ENCODE peak calls at places on chromosome 13, in five cellular contexts. Q is neuronal stem cell, F is mesenchymal stem cell, U is H1, M is trophoblast cell. K is an unnamed sample.
A peak's percentile ranks its signal among the peaks of the same experiment; 100 is the strongest.

GRCh38 chr13:30736921-30737320 is 1.6 kb downstream of the ALOX5AP start:
- DNase-seq in M (no peak), Q (no peak), F (no peak), U (no peak), K (no peak)

GRCh38 chr13:30819136-30819875 is 84.0 kb downstream of the ALOX5AP start:
- DNase-seq in M (no peak), F (peak; percentile 67), Q (no peak), U (no peak), K (no peak)

GRCh38 chr13:30751183-30751933 is 16.0 kb downstream of the ALOX5AP start:
- DNase-seq in M (no peak), U (no peak), F (no peak), Q (no peak), K (no peak)

GRCh38 chr13:98439896-98440295 is 137.0 kb downstream of the STK24 start:
- DNase-seq in Q (no peak), M (no peak), U (no peak), F (no peak), K (no peak)

GRCh38 chr13:79667771-79668170 is 186.8 kb downstream of the NDFIP2 start:
- DNase-seq in M (no peak), F (no peak), Q (no peak), U (no peak), K (no peak)

GRCh38 chr13:40682449-40683240 is 16.2 kb upstream of the FOXO1 start:
- DNase-seq in U (no peak), M (peak; percentile 79), Q (no peak), F (peak; percentile 36), K (no peak)

GRCh38 chr13:74288361-74288911 is 154.2 kb upstream of the KLF12 start:
- DNase-seq in M (no peak), F (no peak), Q (peak; percentile 9), U (peak; percentile 47), K (peak; percentile 41)

GRCh38 chr13:46475586-46475991 is 77.4 kb upstream of the LRCH1 start:
- DNase-seq in U (no peak), Q (no peak), F (peak; percentile 81), M (no peak), K (no peak)

GRCh38 chr13:40146063-40146462 is 490.6 kb downstream of the COG6 start:
- DNase-seq in U (peak; percentile 46), M (no peak), F (no peak), Q (no peak), K (peak; percentile 41)

GRCh38 chr13:43879323-43880181 is at the start of the genes CCDC122 and LACC1:
- DNase-seq in F (peak; percentile 92), M (peak; percentile 95), Q (peak; percentile 62), U (peak; percentile 87), K (peak; percentile 78)

GRCh38 chr13:112059457-112060317 is 7.3 kb upstream of the SOX1 start:
- DNase-seq in F (no peak), U (no peak), Q (no peak), M (no peak), K (no peak)

GRCh38 chr13:41652735-41653361 is 195.5 kb downstream of the RGCC start:
- DNase-seq in F (peak; percentile 64), M (peak; percentile 68), Q (peak; percentile 12), U (no peak), K (no peak)

GRCh38 chr13:114057131-114058050 is 75.0 kb downstream of the RASA3 start:
- DNase-seq in M (no peak), U (no peak), Q (no peak), F (no peak), K (no peak)

GRCh38 chr13:94234766-94235165 is 244.7 kb downstream of the DCT start:
- DNase-seq in M (no peak), F (no peak), U (no peak), Q (no peak), K (no peak)

GRCh38 chr13:30235206-30235605 is 72.1 kb downstream of the KATNAL1 start:
- DNase-seq in Q (no peak), U (no peak), F (no peak), M (no peak), K (no peak)

GRCh38 chr13:112510002-112510780 is 77.8 kb downstream of the TUBGCP3 start:
- DNase-seq in Q (peak; percentile 62), F (peak; percentile 78), U (peak; percentile 54), M (peak; percentile 70), K (peak; percentile 80)

GRCh38 chr13:21949818-21950429 is 279.1 kb downstream of the FGF9 start:
- DNase-seq in Q (no peak), M (no peak), U (no peak), F (peak; percentile 12), K (no peak)

GRCh38 chr13:22060187-22060586 is 389.3 kb downstream of the FGF9 start:
- DNase-seq in M (peak; percentile 41), F (no peak), U (no peak), Q (no peak), K (no peak)

GRCh38 chr13:102040812-102041211 is 361.0 kb downstream of the FGF14 start:
- DNase-seq in M (no peak), F (no peak), U (no peak), Q (no peak), K (no peak)

GRCh38 chr13:101018720-101019119 is 344.1 kb upstream of the TMTC4 start:
- DNase-seq in M (peak; percentile 95), Q (no peak), U (no peak), F (peak; percentile 26), K (no peak)

GRCh38 chr13:30108913-30109237 is 198.5 kb downstream of the KATNAL1 start:
- DNase-seq in M (peak; percentile 92), F (no peak), U (no peak), Q (no peak), K (no peak)

GRCh38 chr13:79658333-79658975 is 177.5 kb downstream of the NDFIP2 start:
- DNase-seq in F (peak; percentile 15), Q (no peak), U (no peak), M (no peak), K (no peak)

GRCh38 chr13:54593504-54593903 is 1564.9 kb downstream of the OLFM4 start:
- DNase-seq in F (no peak), M (no peak), Q (no peak), U (no peak), K (no peak)

GRCh38 chr13:33434676-33435075 is 149.1 kb upstream of the STARD13 start:
- DNase-seq in F (no peak), M (no peak), U (no peak), Q (no peak), K (no peak)

GRCh38 chr13:33435207-33435606 is 149.7 kb upstream of the STARD13 start:
- DNase-seq in Q (no peak), U (no peak), F (no peak), M (no peak), K (no peak)

GRCh38 chr13:33433316-33433715 is 147.8 kb upstream of the STARD13 start:
- DNase-seq in M (no peak), U (no peak), Q (no peak), F (no peak), K (no peak)
- H2BK12ac ChIP-seq in M (no peak overlapping the region), U (no peak overlapping the region), Q (no peak overlapping the region), F (no peak overlapping the region), K (no peak overlapping the region)

GRCh38 chr13:110308377-110309158 is 1.5 kb downstream of the COL4A2 start:
- DNase-seq in F (peak; percentile 57), Q (peak; percentile 52), M (peak; percentile 73), U (peak; percentile 60), K (peak; percentile 51)
- H3K4ac ChIP-seq in F (peak overlapping the region; percentile 94), Q (no peak overlapping the region), M (peak overlapping the region; percentile 94), U (no peak overlapping the region), K (no peak overlapping the region)

GRCh38 chr13:95643814-95644598 is 500 bp downstream of the DZIP1 start:
- DNase-seq in F (peak; percentile 74), U (peak; percentile 88), Q (no peak), M (peak; percentile 26), K (peak; percentile 61)

GRCh38 chr13:95641961-95642621 is 2.4 kb downstream of the DZIP1 start:
- DNase-seq in M (peak; percentile 14), U (peak; percentile 81), F (peak; percentile 59), Q (peak; percentile 6), K (peak; percentile 76)

GRCh38 chr13:95643009-95643408 is 1.5 kb downstream of the DZIP1 start:
- DNase-seq in Q (no peak), U (no peak), M (no peak), F (peak; percentile 50), K (no peak)

GRCh38 chr13:95644611-95645052 is at the start of gene DZIP1:
- DNase-seq in F (peak; percentile 90), Q (peak; percentile 78), M (peak; percentile 69), U (no peak), K (peak; percentile 96)

DNA sequence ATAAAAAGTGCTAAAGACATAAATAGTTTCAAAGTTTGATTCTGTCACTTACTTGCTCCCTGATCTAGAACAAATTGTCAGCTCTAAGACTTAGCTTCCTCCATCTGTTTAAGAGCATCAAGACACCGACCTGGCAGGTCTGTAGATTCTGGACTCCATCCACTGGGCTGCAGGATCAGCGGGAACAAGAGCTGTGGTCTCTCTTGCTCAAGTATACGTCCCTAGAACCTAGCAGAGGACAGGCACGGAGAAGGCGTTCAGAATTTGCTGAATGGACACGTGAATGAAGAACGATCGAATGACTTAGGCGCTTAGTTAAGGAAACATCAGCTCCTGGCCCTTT is 1.1 kb downstream of the DZIP1 start:
- DNase-seq in F (peak; percentile 70), M (peak; percentile 23), Q (peak; percentile 18), U (no peak), K (peak; percentile 34)
- H3K9ac ChIP-seq in F (peak overlapping the region; percentile 84), M (peak overlapping the region; percentile 42), Q (peak overlapping the region; percentile 92), U (no peak overlapping the region), K (peak overlapping the region; percentile 56)

GRCh38 chr13:99876651-99877050 is 94.9 kb downstream of the ZIC5 start:
- DNase-seq in U (no peak), M (no peak), F (no peak), Q (no peak), K (no peak)
- H2BK12ac ChIP-seq in U (peak overlapping the region; percentile 20), M (no peak overlapping the region), F (no peak overlapping the region), Q (no peak overlapping the region), K (no peak overlapping the region)

GRCh38 chr13:106989866-106990265 is 421.9 kb upstream of the ARGLU1 start:
- DNase-seq in Q (no peak), M (no peak), F (no peak), U (no peak), K (no peak)
- H3K4ac ChIP-seq in Q (no peak overlapping the region), M (no peak overlapping the region), F (no peak overlapping the region), U (no peak overlapping the region), K (no peak overlapping the region)